ENCODE peak calls at places on chromosomes 13 and 19, in ten cellular contexts. T is body of pancreas; C is fibroblast of lung; N is psoas muscle; W is upper lobe of right lung; Q is K562; V is effector memory CD4-positive, alpha-beta T cell; S is cardiac muscle cell; M is transverse colon; H is left ventricle myocardium inferior. O is an unnamed sample.
A peak's percentile ranks its signal among the peaks of the same experiment; 100 is the strongest.

GRCh38 chr13:75263741-75264407 is 218.1 kb downstream of the TBC1D4 start:
- DNase-seq in N (no peak), M (no peak), H (no peak), W (no peak), C (peak; percentile 71), Q (no peak), V (no peak), T (no peak), S (no peak), O (no peak)

GRCh38 chr13:77048592-77048991 is 21.6 kb upstream of the FBXL3 start:
- DNase-seq in S (no peak), C (no peak), Q (no peak), T (no peak), M (no peak), H (no peak), V (no peak), W (no peak), N (no peak), O (no peak)

GRCh38 chr19:16061943-16062342 is 14.4 kb upstream of the TPM4 start:
- DNase-seq in V (no peak), H (no peak), C (no peak), S (no peak), T (no peak), N (no peak), W (no peak), Q (no peak), M (no peak), O (no peak)

GRCh38 chr13:39765801-39766463 is 110.5 kb downstream of the COG6 start:
- DNase-seq in Q (no peak), V (no peak), N (peak; percentile 18), M (peak; percentile 76), C (peak; percentile 37), W (no peak), T (peak; percentile 50), H (peak; percentile 35), S (no peak), O (no peak)

GRCh38 chr19:55684946-55685681 is 10.1 kb downstream of the EPN1 start:
- DNase-seq in H (no peak), S (no peak), N (peak; percentile 10), Q (no peak), V (no peak), M (no peak), W (no peak), T (no peak), C (no peak), O (no peak)

GRCh38 chr13:33351324-33351723 is 65.8 kb upstream of the STARD13 start:
- DNase-seq in T (no peak), M (peak; percentile 13), V (no peak), N (no peak), H (no peak), W (no peak), Q (no peak), C (peak; percentile 63), S (no peak), O (no peak)

GRCh38 chr19:18311495-18311894 is 11.4 kb downstream of the LSM4 start:
- DNase-seq in V (no peak), H (no peak), C (no peak), M (no peak), W (no peak), T (no peak), N (no peak), Q (peak; percentile 20), S (no peak), O (no peak)

GRCh38 chr19:1698636-1699035 is 46.2 kb upstream of the TCF3 start:
- DNase-seq in C (no peak), S (no peak), T (no peak), N (no peak), M (no peak), W (no peak), H (no peak), V (no peak), Q (no peak), O (no peak)

GRCh38 chr13:68099616-68100015 is 869.5 kb upstream of the PCDH9 start:
- DNase-seq in M (no peak), C (peak; percentile 81), S (no peak), Q (no peak), N (no peak), T (no peak), W (no peak), V (no peak), H (no peak), O (peak; percentile 10)

GRCh38 chr19:3383121-3383722 is 16.8 kb downstream of the NFIC start:
- DNase-seq in W (no peak), T (no peak), V (no peak), H (peak; percentile 63), M (no peak), Q (no peak), S (no peak), N (peak; percentile 63), C (no peak), O (no peak)

GRCh38 chr13:62710766-62711165 is 1295.1 kb upstream of the PCDH20 start:
- DNase-seq in C (no peak), S (no peak), Q (no peak), M (no peak), V (no peak), H (no peak), T (no peak), N (no peak), W (no peak), O (no peak)

GRCh38 chr13:30743319-30744055 is 8.1 kb downstream of the ALOX5AP start:
- DNase-seq in M (peak; percentile 37), H (no peak), Q (no peak), N (no peak), C (peak; percentile 100), W (no peak), S (no peak), V (no peak), T (peak; percentile 12), O (peak; percentile 71)

GRCh38 chr13:97914537-97914936 is 38.9 kb upstream of the IPO5 start:
- DNase-seq in C (peak; percentile 79), Q (no peak), T (no peak), W (no peak), V (no peak), N (no peak), H (no peak), S (no peak), M (no peak), O (no peak)

GRCh38 chr19:5479958-5480357 is 24.7 kb downstream of the ZNRF4 start:
- DNase-seq in N (no peak), H (no peak), M (no peak), T (peak; percentile 28), V (no peak), W (no peak), S (no peak), C (no peak), Q (no peak), O (no peak)

GRCh38 chr19:13622727-13623126 is 116.4 kb upstream of the CACNA1A start:
- DNase-seq in N (no peak), C (no peak), Q (no peak), W (no peak), H (no peak), M (no peak), V (no peak), S (peak; percentile 27), T (no peak), O (no peak)

GRCh38 chr19:13615890-13616289 is 109.6 kb upstream of the CACNA1A start:
- DNase-seq in N (no peak), S (no peak), M (no peak), T (no peak), C (no peak), Q (no peak), W (no peak), V (no peak), H (no peak), O (no peak)

GRCh38 chr19:13621413-13621812 is 115.1 kb upstream of the CACNA1A start:
- DNase-seq in N (peak; percentile 14), C (peak; percentile 96), V (no peak), W (no peak), Q (no peak), M (no peak), H (no peak), S (no peak), T (no peak), O (peak; percentile 87)

GRCh38 chr19:13623686-13624405 is 117.6 kb upstream of the CACNA1A start:
- DNase-seq in S (no peak), V (no peak), C (no peak), H (no peak), W (no peak), N (no peak), M (no peak), T (no peak), Q (no peak), O (no peak)

GRCh38 chr19:13619203-13619632 is 112.9 kb upstream of the CACNA1A start:
- DNase-seq in W (no peak), T (no peak), C (peak; percentile 70), N (no peak), S (no peak), M (no peak), V (no peak), H (no peak), Q (no peak), O (no peak)
- H3K27ac ChIP-seq in W (no peak overlapping the region), T (no peak overlapping the region), C (no peak overlapping the region), N (no peak overlapping the region), S (no peak overlapping the region), M (no peak overlapping the region), V (no peak overlapping the region), H (no peak overlapping the region), Q (no peak overlapping the region), O (no peak overlapping the region)

GRCh38 chr13:94292323-94292640 is 187.2 kb downstream of the DCT start:
- DNase-seq in W (no peak), M (no peak), Q (no peak), T (no peak), S (no peak), C (no peak), H (no peak), N (no peak), V (no peak), O (no peak)
- H3K36me3 ChIP-seq in W (no peaks in the 10 kb centered on the region), M (no peaks in the 10 kb centered on the region), Q (no peaks in the 10 kb centered on the region), T (no peaks in the 10 kb centered on the region), S (no peaks in the 10 kb centered on the region), C (no peaks in the 10 kb centered on the region), H (no peaks in the 10 kb centered on the region), N (no peaks in the 10 kb centered on the region), V (no peaks in the 10 kb centered on the region), O (no peaks in the 10 kb centered on the region)

DNA sequence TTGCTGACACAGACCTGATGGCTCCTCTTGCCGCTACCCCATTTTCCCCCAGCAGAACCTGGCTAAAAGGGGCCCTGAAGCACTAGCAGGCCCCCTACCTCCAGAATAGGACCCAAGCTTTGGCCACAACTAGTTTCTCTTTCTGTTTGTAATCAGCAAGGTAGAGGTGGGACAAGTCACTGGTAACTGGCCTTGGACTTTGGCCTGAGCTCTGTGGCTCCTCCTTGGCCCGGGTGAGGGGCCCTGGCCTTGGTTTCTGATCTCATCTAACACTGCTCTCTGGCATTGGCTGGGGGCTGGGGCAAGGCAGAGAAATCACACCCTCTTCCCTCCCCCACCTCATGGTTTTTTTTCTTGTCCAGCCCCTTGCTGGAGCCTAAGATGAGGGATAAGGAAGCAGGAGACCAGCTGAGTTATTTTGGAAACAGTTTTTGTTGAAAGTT is 2.1 kb downstream of the CALM3 start:
- DNase-seq in W (peak; percentile 33), C (no peak), M (peak; percentile 77), Q (peak; percentile 55), H (no peak), T (peak; percentile 84), N (no peak), S (no peak), V (no peak), O (no peak)
- H3K27ac ChIP-seq in W (peak overlapping the region; percentile 18), C (peak overlapping the region; percentile 90), M (peak overlapping the region; percentile 97), Q (peak overlapping the region; percentile 64), H (peak overlapping the region; percentile 98), T (peak overlapping the region; percentile 100), N (peak overlapping the region; percentile 97), S (peak overlapping the region; percentile 73), V (peak overlapping the region; percentile 77), O (peak overlapping the region; percentile 96)

DNA sequence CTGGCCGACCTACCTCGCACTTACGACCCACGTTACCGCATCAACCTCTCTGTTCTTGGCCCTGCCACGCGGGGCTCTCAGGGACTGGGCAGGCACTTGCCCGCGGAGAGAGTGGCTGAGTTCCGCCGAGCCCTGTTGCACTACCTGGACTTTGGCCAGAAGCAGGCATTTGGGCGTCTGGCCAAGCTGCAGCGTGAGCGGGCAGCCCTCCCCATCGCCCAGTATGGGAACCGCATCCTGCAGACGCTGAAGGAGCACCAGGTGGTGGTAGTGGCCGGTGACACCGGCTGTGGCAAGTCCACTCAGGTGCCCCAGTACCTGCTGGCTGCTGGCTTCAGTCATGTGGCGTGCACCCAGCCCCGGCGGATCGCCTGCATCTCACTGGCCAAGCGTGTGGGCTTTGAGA is 4.2 kb downstream of the DHX34 start:
- DNase-seq in S (no peak), V (no peak), Q (no peak), W (no peak), C (no peak), H (peak; percentile 49), N (no peak), T (peak; percentile 83), M (peak; percentile 74), O (no peak)
- H3K36me3 ChIP-seq in S (peaks cover 40% of the 10 kb centered on the region), V (peaks cover 47% of the 10 kb centered on the region), Q (peaks cover 74% of the 10 kb centered on the region), W (peaks cover 57% of the 10 kb centered on the region), C (peaks cover 19% of the 10 kb centered on the region), H (peaks cover 58% of the 10 kb centered on the region), N (peaks cover 13% of the 10 kb centered on the region), T (peaks cover 26% of the 10 kb centered on the region), M (peaks cover 27% of the 10 kb centered on the region), O (peaks cover 8% of the 10 kb centered on the region)